ENCODE peak calls at places on chromosome 10, in nine cellular contexts. One of them, this sample, is unnamed. For H3K9me3, the result is how much of the 10 kb centered on the place peaks cover.

GRCh38 chr10:35339946-35340345 is 3.6 kb downstream of the CCNY start:
- DNase-seq in adrenal gland: no peak
- DNase-seq in GM23248: peak
- DNase-seq in breast epithelium: no peak
- DNase-seq in A549: no peak
- DNase-seq in left ventricle myocardium inferior: no peak
- DNase-seq in tibial nerve: no peak
- DNase-seq in SK-N-SH: no peak
- DNase-seq in psoas muscle: no peak
- DNase-seq in this sample: no peak

GRCh38 chr10:60968504-60968903 is 24.5 kb upstream of the RHOBTB1 start:
- DNase-seq in adrenal gland: no peak
- DNase-seq in GM23248: no peak
- DNase-seq in breast epithelium: no peak
- DNase-seq in A549: no peak
- DNase-seq in left ventricle myocardium inferior: no peak
- DNase-seq in tibial nerve: no peak
- DNase-seq in SK-N-SH: no peak
- DNase-seq in psoas muscle: no peak
- DNase-seq in this sample: no peak

GRCh38 chr10:126090911-126091728 is 194.8 kb downstream of the FANK1 start:
- DNase-seq in adrenal gland: peak
- DNase-seq in GM23248: peak
- DNase-seq in breast epithelium: no peak
- DNase-seq in A549: peak
- DNase-seq in left ventricle myocardium inferior: no peak
- DNase-seq in tibial nerve: no peak
- DNase-seq in SK-N-SH: no peak
- DNase-seq in psoas muscle: no peak
- DNase-seq in this sample: no peak

GRCh38 chr10:123559823-123560092 is 106.4 kb upstream of the GPR26 start:
- DNase-seq in adrenal gland: no peak
- DNase-seq in GM23248: no peak
- DNase-seq in breast epithelium: peak
- DNase-seq in A549: no peak
- DNase-seq in left ventricle myocardium inferior: no peak
- DNase-seq in tibial nerve: no peak
- DNase-seq in SK-N-SH: no peak
- DNase-seq in psoas muscle: no peak
- DNase-seq in this sample: no peak

GRCh38 chr10:67790534-67791408 is 47.2 kb downstream of the DNAJC12 start:
- DNase-seq in adrenal gland: no peak
- DNase-seq in GM23248: peak
- DNase-seq in breast epithelium: no peak
- DNase-seq in A549: no peak
- DNase-seq in left ventricle myocardium inferior: no peak
- DNase-seq in tibial nerve: no peak
- DNase-seq in SK-N-SH: no peak
- DNase-seq in psoas muscle: no peak
- DNase-seq in this sample: no peak

GRCh38 chr10:78258303-78259030 is 224.8 kb downstream of the RPS24 start:
- DNase-seq in adrenal gland: no peak
- DNase-seq in GM23248: no peak
- DNase-seq in breast epithelium: no peak
- DNase-seq in A549: no peak
- DNase-seq in left ventricle myocardium inferior: no peak
- DNase-seq in tibial nerve: no peak
- DNase-seq in SK-N-SH: no peak
- DNase-seq in psoas muscle: no peak
- DNase-seq in this sample: no peak

GRCh38 chr10:26455567-26456315 is 17.6 kb downstream of the APBB1IP start:
- DNase-seq in adrenal gland: no peak
- DNase-seq in GM23248: peak
- DNase-seq in breast epithelium: no peak
- DNase-seq in A549: no peak
- DNase-seq in left ventricle myocardium inferior: no peak
- DNase-seq in tibial nerve: no peak
- DNase-seq in SK-N-SH: no peak
- DNase-seq in psoas muscle: no peak
- DNase-seq in this sample: no peak

GRCh38 chr10:123398180-123398591 is 244.0 kb downstream of the BUB3 start:
- DNase-seq in adrenal gland: no peak
- DNase-seq in GM23248: no peak
- DNase-seq in breast epithelium: no peak
- DNase-seq in A549: no peak
- DNase-seq in left ventricle myocardium inferior: no peak
- DNase-seq in tibial nerve: no peak
- DNase-seq in SK-N-SH: no peak
- DNase-seq in psoas muscle: no peak
- DNase-seq in this sample: no peak

GRCh38 chr10:101018118-101018599 is 12.8 kb downstream of the PDZD7 start:
- DNase-seq in adrenal gland: no peak
- DNase-seq in GM23248: no peak
- DNase-seq in breast epithelium: no peak
- DNase-seq in A549: no peak
- DNase-seq in left ventricle myocardium inferior: no peak
- DNase-seq in tibial nerve: no peak
- DNase-seq in SK-N-SH: no peak
- DNase-seq in psoas muscle: no peak
- DNase-seq in this sample: no peak

GRCh38 chr10:48253970-48254657 is 20.4 kb downstream of the FRMPD2 start:
- DNase-seq in adrenal gland: no peak
- DNase-seq in GM23248: peak
- DNase-seq in breast epithelium: no peak
- DNase-seq in A549: no peak
- DNase-seq in left ventricle myocardium inferior: no peak
- DNase-seq in tibial nerve: no peak
- DNase-seq in SK-N-SH: no peak
- DNase-seq in psoas muscle: no peak
- DNase-seq in this sample: no peak

GRCh38 chr10:839550-840205 is 91.8 kb downstream of the LARP4B start:
- DNase-seq in adrenal gland: no peak
- DNase-seq in GM23248: no peak
- DNase-seq in breast epithelium: no peak
- DNase-seq in A549: no peak
- DNase-seq in left ventricle myocardium inferior: no peak
- DNase-seq in tibial nerve: no peak
- DNase-seq in SK-N-SH: no peak
- DNase-seq in psoas muscle: no peak
- DNase-seq in this sample: no peak

GRCh38 chr10:125337510-125337909 is 177.1 kb upstream of the CTBP2 start:
- DNase-seq in adrenal gland: no peak
- DNase-seq in GM23248: no peak
- DNase-seq in breast epithelium: no peak
- DNase-seq in A549: no peak
- DNase-seq in left ventricle myocardium inferior: no peak
- DNase-seq in tibial nerve: no peak
- DNase-seq in SK-N-SH: no peak
- DNase-seq in psoas muscle: no peak
- DNase-seq in this sample: no peak

GRCh38 chr10:77837925-77838595 is 88.5 kb downstream of the DLG5 start:
- DNase-seq in adrenal gland: peak
- DNase-seq in GM23248: no peak
- DNase-seq in breast epithelium: no peak
- DNase-seq in A549: no peak
- DNase-seq in left ventricle myocardium inferior: no peak
- DNase-seq in tibial nerve: no peak
- DNase-seq in SK-N-SH: no peak
- DNase-seq in psoas muscle: no peak
- DNase-seq in this sample: no peak

GRCh38 chr10:88702848-88703597 is 3.0 kb upstream of the LIPK start:
- DNase-seq in adrenal gland: no peak
- DNase-seq in GM23248: no peak
- DNase-seq in breast epithelium: no peak
- DNase-seq in A549: peak
- DNase-seq in left ventricle myocardium inferior: no peak
- DNase-seq in tibial nerve: no peak
- DNase-seq in SK-N-SH: no peak
- DNase-seq in psoas muscle: no peak
- DNase-seq in this sample: no peak

GRCh38 chr10:133444342-133445267 is 9.1 kb upstream of the SCART1 start:
- DNase-seq in adrenal gland: no peak
- DNase-seq in GM23248: no peak
- DNase-seq in breast epithelium: no peak
- DNase-seq in A549: no peak
- DNase-seq in left ventricle myocardium inferior: no peak
- DNase-seq in tibial nerve: no peak
- DNase-seq in SK-N-SH: peak
- DNase-seq in psoas muscle: peak
- DNase-seq in this sample: no peak

GRCh38 chr10:133446979-133447378 is 6.8 kb upstream of the SCART1 start:
- DNase-seq in adrenal gland: no peak
- DNase-seq in GM23248: no peak
- DNase-seq in breast epithelium: no peak
- DNase-seq in A549: no peak
- DNase-seq in left ventricle myocardium inferior: no peak
- DNase-seq in tibial nerve: no peak
- DNase-seq in SK-N-SH: no peak
- DNase-seq in psoas muscle: no peak
- DNase-seq in this sample: no peak

GRCh38 chr10:133445751-133446708 is 7.7 kb upstream of the SCART1 start:
- DNase-seq in adrenal gland: no peak
- DNase-seq in GM23248: no peak
- DNase-seq in breast epithelium: no peak
- DNase-seq in A549: no peak
- DNase-seq in left ventricle myocardium inferior: no peak
- DNase-seq in tibial nerve: no peak
- DNase-seq in SK-N-SH: no peak
- DNase-seq in psoas muscle: peak
- DNase-seq in this sample: no peak

GRCh38 chr10:133442967-133443924 is 10.5 kb upstream of the SCART1 start:
- DNase-seq in adrenal gland: no peak
- DNase-seq in GM23248: no peak
- DNase-seq in breast epithelium: peak
- DNase-seq in A549: no peak
- DNase-seq in left ventricle myocardium inferior: no peak
- DNase-seq in tibial nerve: no peak
- DNase-seq in SK-N-SH: peak
- DNase-seq in psoas muscle: no peak
- DNase-seq in this sample: no peak

DNA sequence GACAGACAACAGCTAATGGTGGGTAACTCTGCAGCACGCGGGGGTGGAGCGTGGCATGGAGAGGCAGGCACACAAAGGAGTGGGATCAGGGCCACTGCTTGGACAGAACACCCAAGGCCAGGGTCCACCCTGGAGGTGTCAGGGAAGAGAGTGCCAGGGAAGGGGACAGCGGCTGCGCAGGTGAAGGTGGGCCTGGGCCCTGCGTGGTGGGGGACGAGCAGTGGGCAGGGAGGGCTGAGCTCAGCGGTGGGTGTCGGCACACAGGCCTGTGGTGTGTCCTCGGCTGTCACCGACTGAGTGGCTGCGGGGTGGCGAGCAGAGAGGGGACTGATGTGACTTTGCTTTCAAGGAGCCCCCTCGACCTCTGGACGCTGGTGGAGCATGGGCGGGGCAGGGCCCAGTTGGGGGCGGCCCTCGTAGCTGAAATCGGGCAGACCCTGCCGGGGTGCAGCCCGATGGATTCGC is 8.4 kb upstream of the SCART1 start:
- DNase-seq in adrenal gland: no peak
- DNase-seq in GM23248: no peak
- DNase-seq in breast epithelium: peak
- DNase-seq in A549: no peak
- DNase-seq in left ventricle myocardium inferior: no peak
- DNase-seq in tibial nerve: no peak
- DNase-seq in SK-N-SH: peak
- DNase-seq in psoas muscle: no peak
- DNase-seq in this sample: no peak
- H3K9me3 ChIP-seq in adrenal gland: under half
- H3K9me3 ChIP-seq in GM23248: under half
- H3K9me3 ChIP-seq in breast epithelium: under half
- H3K9me3 ChIP-seq in A549: under half
- H3K9me3 ChIP-seq in left ventricle myocardium inferior: half or more
- H3K9me3 ChIP-seq in tibial nerve: under half
- H3K9me3 ChIP-seq in SK-N-SH: under half
- H3K9me3 ChIP-seq in psoas muscle: under half
- H3K9me3 ChIP-seq in this sample: under half

GRCh38 chr10:131435232-131435631 is 123.7 kb upstream of the TCERG1L start:
- DNase-seq in adrenal gland: no peak
- DNase-seq in GM23248: no peak
- DNase-seq in breast epithelium: peak
- DNase-seq in A549: no peak
- DNase-seq in left ventricle myocardium inferior: no peak
- DNase-seq in tibial nerve: no peak
- DNase-seq in SK-N-SH: no peak
- DNase-seq in psoas muscle: no peak
- DNase-seq in this sample: no peak
- H3K9me3 ChIP-seq in adrenal gland: under half
- H3K9me3 ChIP-seq in GM23248: under half
- H3K9me3 ChIP-seq in breast epithelium: under half
- H3K9me3 ChIP-seq in A549: under half
- H3K9me3 ChIP-seq in left ventricle myocardium inferior: under half
- H3K9me3 ChIP-seq in tibial nerve: under half
- H3K9me3 ChIP-seq in SK-N-SH: under half
- H3K9me3 ChIP-seq in psoas muscle: under half
- H3K9me3 ChIP-seq in this sample: under half

GRCh38 chr10:37816290-37816689 is 41.1 kb downstream of the ZNF248 start:
- DNase-seq in adrenal gland: no peak
- DNase-seq in GM23248: no peak
- DNase-seq in breast epithelium: no peak
- DNase-seq in A549: no peak
- DNase-seq in left ventricle myocardium inferior: no peak
- DNase-seq in tibial nerve: no peak
- DNase-seq in SK-N-SH: no peak
- DNase-seq in psoas muscle: no peak
- DNase-seq in this sample: no peak
- H3K9me3 ChIP-seq in adrenal gland: under half
- H3K9me3 ChIP-seq in GM23248: under half
- H3K9me3 ChIP-seq in breast epithelium: under half
- H3K9me3 ChIP-seq in A549: half or more
- H3K9me3 ChIP-seq in left ventricle myocardium inferior: half or more
- H3K9me3 ChIP-seq in tibial nerve: under half
- H3K9me3 ChIP-seq in SK-N-SH: under half
- H3K9me3 ChIP-seq in psoas muscle: under half
- H3K9me3 ChIP-seq in this sample: under half

GRCh38 chr10:133608855-133609254 is 17.7 kb downstream of the FRG2B start:
- DNase-seq in adrenal gland: no peak
- DNase-seq in GM23248: peak
- DNase-seq in breast epithelium: no peak
- DNase-seq in A549: peak
- DNase-seq in left ventricle myocardium inferior: no peak
- DNase-seq in tibial nerve: no peak
- DNase-seq in SK-N-SH: peak
- DNase-seq in psoas muscle: no peak
- DNase-seq in this sample: no peak
- H3K9me3 ChIP-seq in adrenal gland: under half
- H3K9me3 ChIP-seq in GM23248: under half
- H3K9me3 ChIP-seq in breast epithelium: under half
- H3K9me3 ChIP-seq in A549: under half
- H3K9me3 ChIP-seq in left ventricle myocardium inferior: under half
- H3K9me3 ChIP-seq in tibial nerve: under half
- H3K9me3 ChIP-seq in SK-N-SH: under half
- H3K9me3 ChIP-seq in psoas muscle: under half
- H3K9me3 ChIP-seq in this sample: under half

GRCh38 chr10:7322623-7323022 is 88.2 kb downstream of the SFMBT2 start:
- DNase-seq in adrenal gland: no peak
- DNase-seq in GM23248: no peak
- DNase-seq in breast epithelium: no peak
- DNase-seq in A549: no peak
- DNase-seq in left ventricle myocardium inferior: no peak
- DNase-seq in tibial nerve: no peak
- DNase-seq in SK-N-SH: no peak
- DNase-seq in psoas muscle: no peak
- DNase-seq in this sample: no peak
- H3K9me3 ChIP-seq in adrenal gland: under half
- H3K9me3 ChIP-seq in GM23248: under half
- H3K9me3 ChIP-seq in breast epithelium: under half
- H3K9me3 ChIP-seq in A549: under half
- H3K9me3 ChIP-seq in left ventricle myocardium inferior: under half
- H3K9me3 ChIP-seq in tibial nerve: under half
- H3K9me3 ChIP-seq in SK-N-SH: under half
- H3K9me3 ChIP-seq in psoas muscle: under half
- H3K9me3 ChIP-seq in this sample: under half

GRCh38 chr10:131736321-131736980 is 164.4 kb upstream of the PPP2R2D start:
- DNase-seq in adrenal gland: no peak
- DNase-seq in GM23248: no peak
- DNase-seq in breast epithelium: no peak
- DNase-seq in A549: no peak
- DNase-seq in left ventricle myocardium inferior: no peak
- DNase-seq in tibial nerve: no peak
- DNase-seq in SK-N-SH: peak
- DNase-seq in psoas muscle: peak
- DNase-seq in this sample: no peak
- H3K9me3 ChIP-seq in adrenal gland: under half
- H3K9me3 ChIP-seq in GM23248: under half
- H3K9me3 ChIP-seq in breast epithelium: under half
- H3K9me3 ChIP-seq in A549: under half
- H3K9me3 ChIP-seq in left ventricle myocardium inferior: under half
- H3K9me3 ChIP-seq in tibial nerve: under half
- H3K9me3 ChIP-seq in SK-N-SH: under half
- H3K9me3 ChIP-seq in psoas muscle: under half
- H3K9me3 ChIP-seq in this sample: under half